ENCODE peak calls at places on chromosomes 16 and 17, in six cellular contexts. One of them, this sample, is unnamed.

GRCh38 chr17:71163121-71163812 is 957.6 kb upstream of the SOX9 start:
- DNase-seq in prostate gland: peak; percentile 4
- DNase-seq in uterus: no peak
- DNase-seq in ovary: no peak
- DNase-seq in K562: no peak
- DNase-seq in IMR-90: peak; percentile 41
- DNase-seq in this sample: no peak

GRCh38 chr16:56421313-56421712 is 4.0 kb downstream of the AMFR start:
- DNase-seq in uterus: no peak
- DNase-seq in K562: no peak
- DNase-seq in ovary: no peak
- DNase-seq in prostate gland: no peak
- DNase-seq in IMR-90: no peak
- DNase-seq in this sample: no peak

GRCh38 chr16:81531415-81531814 is 86.8 kb downstream of the CMIP start:
- DNase-seq in uterus: no peak
- DNase-seq in prostate gland: peak; percentile 60
- DNase-seq in K562: no peak
- DNase-seq in ovary: no peak
- DNase-seq in IMR-90: no peak
- DNase-seq in this sample: no peak

GRCh38 chr16:24626251-24626650 is 86.9 kb downstream of the RBBP6 start:
- DNase-seq in K562: no peak
- DNase-seq in ovary: no peak
- DNase-seq in IMR-90: peak; percentile 67
- DNase-seq in prostate gland: no peak
- DNase-seq in uterus: no peak
- DNase-seq in this sample: no peak

GRCh38 chr17:51260960-51261958 is 913 bp downstream of the UTP18 start:
- DNase-seq in prostate gland: peak; percentile 49
- DNase-seq in ovary: peak; percentile 81
- DNase-seq in uterus: peak; percentile 42
- DNase-seq in K562: peak; percentile 84
- DNase-seq in IMR-90: no peak
- DNase-seq in this sample: peak; percentile 62

GRCh38 chr17:33322063-33322462 is 29.0 kb upstream of the ASIC2 start:
- DNase-seq in uterus: no peak
- DNase-seq in ovary: no peak
- DNase-seq in prostate gland: no peak
- DNase-seq in IMR-90: no peak
- DNase-seq in K562: no peak
- DNase-seq in this sample: no peak

GRCh38 chr17:74295625-74296547 is 21.9 kb downstream of the DNAI2 start:
- DNase-seq in ovary: no peak
- DNase-seq in IMR-90: no peak
- DNase-seq in prostate gland: no peak
- DNase-seq in uterus: no peak
- DNase-seq in K562: peak; percentile 63
- DNase-seq in this sample: no peak

GRCh38 chr16:73565263-73565662 is 517.3 kb upstream of the ZFHX3 start:
- DNase-seq in prostate gland: no peak
- DNase-seq in uterus: no peak
- DNase-seq in ovary: no peak
- DNase-seq in K562: no peak
- DNase-seq in IMR-90: no peak
- DNase-seq in this sample: no peak

GRCh38 chr16:79970551-79971236 is 370.2 kb upstream of the MAF start:
- DNase-seq in uterus: peak; percentile 69
- DNase-seq in IMR-90: no peak
- DNase-seq in K562: peak; percentile 63
- DNase-seq in ovary: peak; percentile 35
- DNase-seq in prostate gland: no peak
- DNase-seq in this sample: no peak

GRCh38 chr17:51298508-51299371 is 38.4 kb downstream of the UTP18 start:
- DNase-seq in K562: peak; percentile 29
- DNase-seq in uterus: no peak
- DNase-seq in prostate gland: no peak
- DNase-seq in ovary: no peak
- DNase-seq in IMR-90: peak; percentile 54
- DNase-seq in this sample: peak; percentile 16

GRCh38 chr16:81123092-81123852 is 27.1 kb upstream of the GCSH start:
- DNase-seq in uterus: no peak
- DNase-seq in prostate gland: no peak
- DNase-seq in IMR-90: no peak
- DNase-seq in ovary: no peak
- DNase-seq in K562: no peak
- DNase-seq in this sample: no peak

GRCh38 chr16:84380405-84380804 is 12.1 kb downstream of the ATP2C2 start:
- DNase-seq in prostate gland: peak; percentile 41
- DNase-seq in ovary: no peak
- DNase-seq in K562: no peak
- DNase-seq in uterus: no peak
- DNase-seq in IMR-90: no peak
- DNase-seq in this sample: no peak

GRCh38 chr16:4660454-4661007 is 32.8 kb upstream of the NUDT16L1 start:
- DNase-seq in prostate gland: no peak
- DNase-seq in uterus: peak; percentile 78
- DNase-seq in K562: no peak
- DNase-seq in IMR-90: peak; percentile 60
- DNase-seq in ovary: peak; percentile 53
- DNase-seq in this sample: no peak

GRCh38 chr16:13453938-13454553 is 465.9 kb upstream of the ERCC4 start:
- DNase-seq in IMR-90: no peak
- DNase-seq in prostate gland: peak; percentile 7
- DNase-seq in uterus: no peak
- DNase-seq in K562: peak; percentile 36
- DNase-seq in ovary: no peak
- DNase-seq in this sample: no peak

GRCh38 chr17:512926-513325 is 160.3 kb upstream of the RPH3AL start:
- DNase-seq in ovary: no peak
- DNase-seq in prostate gland: no peak
- DNase-seq in IMR-90: peak; percentile 11
- DNase-seq in K562: no peak
- DNase-seq in uterus: peak; percentile 70
- DNase-seq in this sample: no peak

GRCh38 chr17:51005768-51006167 is 114.9 kb downstream of the SPAG9 start:
- DNase-seq in K562: no peak
- DNase-seq in ovary: no peak
- DNase-seq in IMR-90: no peak
- DNase-seq in prostate gland: no peak
- DNase-seq in uterus: no peak
- DNase-seq in this sample: no peak

DNA sequence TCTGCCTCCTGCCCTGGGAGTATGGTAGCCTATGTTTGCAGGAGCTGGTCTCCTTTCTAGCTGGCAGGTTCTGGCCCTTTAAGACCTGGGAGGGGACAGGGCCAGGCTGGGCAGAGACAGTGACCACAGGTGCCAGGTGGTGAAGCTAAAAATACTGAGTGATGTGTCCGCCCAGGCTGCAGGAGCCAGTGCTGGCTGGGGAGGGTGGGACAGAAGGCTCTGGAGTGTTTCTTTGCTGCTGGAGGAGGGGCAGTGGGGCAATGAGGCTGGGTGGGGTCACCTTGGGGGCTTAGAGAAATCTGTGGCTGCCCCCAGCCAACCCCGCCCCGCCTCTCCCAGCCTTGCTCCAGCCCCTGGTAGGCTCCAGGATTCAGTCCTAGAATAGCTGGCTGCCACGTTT is 30.4 kb upstream of the SBK1 start:
- DNase-seq in prostate gland: no peak
- DNase-seq in IMR-90: no peak
- DNase-seq in uterus: no peak
- DNase-seq in ovary: no peak
- DNase-seq in K562: no peak
- DNase-seq in this sample: no peak
- TF ChIP-seq POLR2A in prostate gland: no peak
- TF ChIP-seq POLR2A in IMR-90: no peak
- TF ChIP-seq POLR2A in uterus: no peak
- TF ChIP-seq POLR2A in ovary: no peak
- TF ChIP-seq POLR2A in K562: no peak
- TF ChIP-seq POLR2A in this sample: no peak

GRCh38 chr16:1347962-1348361 is 3.7 kb downstream of the TSR3 start:
- DNase-seq in prostate gland: no peak
- DNase-seq in IMR-90: no peak
- DNase-seq in uterus: no peak
- DNase-seq in ovary: no peak
- DNase-seq in K562: no peak
- DNase-seq in this sample: no peak

GRCh38 chr16:1345087-1345486 is 6.6 kb downstream of the TSR3 start:
- DNase-seq in uterus: no peak
- DNase-seq in ovary: no peak
- DNase-seq in prostate gland: no peak
- DNase-seq in IMR-90: no peak
- DNase-seq in K562: no peak
- DNase-seq in this sample: no peak

GRCh38 chr16:1345651-1346421 is 5.8 kb downstream of the TSR3 start:
- DNase-seq in ovary: no peak
- DNase-seq in K562: no peak
- DNase-seq in IMR-90: no peak
- DNase-seq in uterus: no peak
- DNase-seq in prostate gland: no peak
- DNase-seq in this sample: no peak

GRCh38 chr16:1347286-1347855 is 4.3 kb downstream of the TSR3 start:
- DNase-seq in uterus: no peak
- DNase-seq in ovary: no peak
- DNase-seq in IMR-90: no peak
- DNase-seq in K562: no peak
- DNase-seq in prostate gland: peak; percentile 53
- DNase-seq in this sample: no peak

DNA sequence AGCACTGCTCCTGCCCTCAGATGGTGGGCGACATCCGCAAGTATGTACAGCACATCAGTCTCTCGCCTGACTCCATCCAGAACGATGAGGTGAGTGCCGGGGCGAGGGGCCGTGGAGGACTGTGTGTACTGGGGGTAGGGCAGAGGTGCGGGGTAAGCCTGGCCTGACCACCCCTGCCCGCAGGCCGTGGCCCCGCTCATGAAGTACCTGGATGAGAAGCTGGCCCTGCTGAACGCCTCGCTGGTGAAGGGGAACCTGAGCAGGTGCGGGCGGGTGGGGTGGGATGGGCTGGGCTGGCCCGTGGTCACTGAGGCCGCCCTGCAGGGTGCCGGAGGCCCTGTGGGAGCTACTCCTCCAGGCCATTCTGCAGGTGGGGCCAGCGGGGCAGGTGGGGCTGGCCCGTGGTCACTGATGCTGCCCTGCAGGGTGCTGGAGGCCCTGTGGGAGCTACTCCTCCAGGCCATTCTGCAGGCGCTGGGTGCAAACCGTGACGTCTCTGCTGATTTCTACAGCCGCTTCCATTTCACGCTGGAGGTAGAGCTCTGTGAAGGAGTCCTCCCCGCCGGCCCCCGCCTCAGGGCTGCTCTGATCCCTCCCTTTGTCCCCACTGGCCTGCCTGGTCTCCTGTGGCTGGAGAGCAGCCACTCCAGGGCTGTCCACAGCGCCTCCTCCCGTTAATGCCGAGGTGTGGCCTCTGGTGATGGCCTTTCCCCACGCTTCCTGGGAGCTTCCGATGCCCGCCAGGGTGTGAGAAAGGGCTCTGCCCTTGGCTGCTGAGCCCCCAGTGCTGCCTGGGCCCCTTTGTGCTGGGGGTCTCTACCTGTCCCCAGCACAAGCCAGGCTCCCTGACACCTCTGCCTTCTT is 5.0 kb downstream of the TSR3 start:
- DNase-seq in K562: no peak
- DNase-seq in IMR-90: no peak
- DNase-seq in ovary: no peak
- DNase-seq in uterus: no peak
- DNase-seq in prostate gland: no peak
- DNase-seq in this sample: no peak
- TF ChIP-seq POLR2A in K562: no peak
- TF ChIP-seq POLR2A in IMR-90: no peak
- TF ChIP-seq POLR2A in ovary: no peak
- TF ChIP-seq POLR2A in uterus: no peak
- TF ChIP-seq POLR2A in prostate gland: no peak
- TF ChIP-seq POLR2A in this sample: no peak

DNA sequence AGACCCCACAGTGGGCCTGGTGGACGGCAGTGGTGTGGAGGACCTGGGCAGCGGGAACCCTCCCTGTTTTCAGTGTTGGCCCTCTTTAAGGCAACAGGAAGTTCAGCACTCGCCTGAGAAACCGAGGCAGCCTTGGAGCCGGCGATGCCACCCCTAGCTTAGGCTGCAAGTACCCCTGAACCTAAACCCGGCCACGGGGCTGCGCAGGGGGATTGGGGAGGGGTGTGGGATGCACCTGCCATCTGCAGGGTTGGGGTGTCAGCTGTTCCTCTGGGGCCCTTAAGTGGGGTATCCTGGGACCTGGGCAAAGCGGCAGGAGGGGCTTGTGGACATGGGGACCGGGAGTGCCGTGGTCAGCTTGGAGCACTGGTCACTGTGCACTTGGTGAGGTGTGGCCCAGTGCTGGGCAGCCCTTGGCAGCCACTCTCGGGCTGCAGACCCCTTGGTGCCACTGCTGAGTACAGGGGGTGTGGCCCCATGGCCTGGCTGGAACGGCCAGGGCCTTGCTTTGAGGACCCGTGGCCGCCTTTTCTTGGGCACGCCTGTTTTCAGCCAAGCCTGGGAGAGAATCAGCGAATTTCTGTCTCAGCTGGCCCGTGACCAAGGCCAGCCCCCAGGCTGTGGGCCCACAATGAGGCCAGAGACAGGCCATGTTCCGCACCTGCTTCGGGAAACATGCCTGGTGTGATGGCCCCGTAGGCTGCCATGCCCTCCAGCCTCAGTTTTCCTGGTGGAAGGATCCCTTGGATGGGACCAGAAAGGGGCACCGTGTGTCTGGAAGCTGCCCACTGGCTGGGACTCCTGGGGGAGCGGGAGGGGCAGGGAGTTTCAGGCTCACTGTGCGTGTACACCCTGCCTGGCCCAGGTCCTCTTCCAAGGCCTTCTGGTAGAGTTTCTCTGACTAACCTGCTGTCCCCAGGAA is 4.1 kb upstream of the SLC25A10 start:
- DNase-seq in ovary: peak; percentile 24
- DNase-seq in uterus: no peak
- DNase-seq in IMR-90: no peak
- DNase-seq in K562: no peak
- DNase-seq in prostate gland: no peak
- DNase-seq in this sample: no peak
- TF ChIP-seq POLR2A in ovary: no peak
- TF ChIP-seq POLR2A in uterus: no peak
- TF ChIP-seq POLR2A in IMR-90: no peak
- TF ChIP-seq POLR2A in K562: peak; percentile 47
- TF ChIP-seq POLR2A in prostate gland: no peak
- TF ChIP-seq POLR2A in this sample: no peak

DNA sequence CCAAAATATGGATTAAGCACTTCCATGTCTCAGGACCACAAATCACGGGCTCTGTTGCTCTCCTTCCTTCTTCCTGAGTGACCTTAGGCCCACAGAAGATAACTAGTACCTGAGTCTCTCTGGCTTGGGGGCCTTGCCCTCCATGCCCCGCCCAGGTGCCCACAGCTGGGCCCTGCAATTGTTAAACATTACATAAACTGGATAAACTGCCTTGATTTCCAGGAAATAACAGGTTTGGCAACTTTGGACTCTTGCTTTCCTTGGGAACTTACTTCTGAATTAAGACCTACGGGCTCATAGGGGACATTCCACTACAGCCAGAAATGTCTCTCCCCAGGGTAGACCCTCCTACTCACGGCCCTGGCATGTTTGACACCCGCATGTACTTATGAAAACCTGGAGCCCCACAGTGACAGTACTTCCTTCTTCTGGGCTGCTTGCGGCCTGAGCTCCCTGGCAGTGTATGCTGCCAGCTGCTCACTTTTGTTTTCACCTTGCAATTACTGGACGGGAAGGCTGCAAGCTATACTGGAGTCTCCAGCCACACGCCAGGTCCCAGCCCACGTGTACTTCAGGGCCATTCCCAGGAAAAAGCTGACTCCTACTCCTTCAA is 2.3 kb upstream of the UBALD2 start:
- DNase-seq in uterus: no peak
- DNase-seq in ovary: no peak
- DNase-seq in prostate gland: peak; percentile 71
- DNase-seq in IMR-90: no peak
- DNase-seq in K562: no peak
- DNase-seq in this sample: no peak
- TF ChIP-seq POLR2A in uterus: no peak
- TF ChIP-seq POLR2A in ovary: no peak
- TF ChIP-seq POLR2A in prostate gland: peak; percentile 44
- TF ChIP-seq POLR2A in IMR-90: no peak
- TF ChIP-seq POLR2A in K562: no peak
- TF ChIP-seq POLR2A in this sample: no peak

This sample was measured in H54.